ENCODE peak calls at places on chromosomes 5 and 9, in nine cellular contexts. O is BE2C, Q is upper lobe of right lung, D is fibroblast of mammary gland, M is spleen, N is MM.1S, B is colonic mucosa, E is epithelial cell of esophagus, U is AG04450. F is an unnamed sample.

GRCh38 chr5:131607903-131608540 is 27.0 kb downstream of the RAPGEF6 start:
- DNase-seq in O (no peak), N (no peak), M (no peak), E (no peak), U (no peak), B (no peak), D (no peak), Q (no peak), F (no peak)

GRCh38 chr9:21708225-21708624 is 94.2 kb upstream of the MTAP start:
- DNase-seq in O (no peak), B (no peak), N (no peak), E (peak; percentile 69), Q (no peak), D (peak; percentile 32), U (no peak), M (no peak), F (no peak)

GRCh38 chr5:73299017-73299630 is 126.1 kb downstream of the TMEM174 start:
- DNase-seq in U (no peak), Q (no peak), N (no peak), E (peak; percentile 28), B (no peak), M (no peak), D (no peak), O (peak; percentile 51), F (no peak)

GRCh38 chr9:123772374-123772773 is 157.6 kb downstream of the DENND1A start:
- DNase-seq in U (no peak), D (peak; percentile 20), M (no peak), O (no peak), E (no peak), Q (no peak), N (no peak), B (no peak), F (no peak)

GRCh38 chr9:95003694-95004451 is 277.4 kb downstream of the AOPEP start:
- DNase-seq in E (peak; percentile 61), O (peak; percentile 67), N (peak; percentile 62), D (peak; percentile 48), M (no peak), B (peak; percentile 71), U (no peak), Q (peak; percentile 84), F (no peak)

GRCh38 chr9:100216178-100216787 is 117.2 kb downstream of the INVS start:
- DNase-seq in E (peak; percentile 76), M (no peak), Q (no peak), N (peak; percentile 67), B (peak; percentile 76), U (no peak), D (peak; percentile 75), O (peak; percentile 69), F (peak; percentile 28)

GRCh38 chr5:6574537-6574936 is 58.3 kb downstream of the NSUN2 start:
- DNase-seq in D (peak; percentile 11), M (no peak), O (no peak), N (no peak), Q (no peak), E (no peak), B (no peak), U (no peak), F (no peak)

GRCh38 chr9:18499987-18500386 is 26.0 kb downstream of the ADAMTSL1 start:
- DNase-seq in B (no peak), D (no peak), U (no peak), O (no peak), Q (no peak), M (no peak), N (no peak), E (peak; percentile 66), F (no peak)

GRCh38 chr5:178293400-178293799 is 60.8 kb upstream of the PHYKPL start:
- DNase-seq in M (peak; percentile 62), B (no peak), E (no peak), U (no peak), O (peak; percentile 43), D (no peak), Q (peak; percentile 35), N (no peak), F (no peak)

GRCh38 chr9:137169764-137170460 is at the start of gene LRRC26:
- DNase-seq in Q (no peak), B (peak; percentile 59), D (no peak), E (no peak), N (no peak), O (no peak), U (no peak), M (no peak), F (peak; percentile 33)

GRCh38 chr9:92749071-92749933 is 15.3 kb downstream of the BICD2 start:
- DNase-seq in E (no peak), B (no peak), O (peak; percentile 54), M (peak; percentile 56), Q (no peak), N (no peak), U (no peak), D (no peak), F (no peak)

GRCh38 chr5:60597570-60597969 is 102.4 kb downstream of the DEPDC1B start:
- DNase-seq in N (peak; percentile 88), M (no peak), D (no peak), O (no peak), Q (no peak), U (no peak), E (no peak), B (no peak), F (no peak)

GRCh38 chr9:37438359-37438758 is 15.9 kb downstream of the GRHPR start:
- DNase-seq in U (no peak), M (no peak), B (no peak), N (no peak), E (no peak), O (no peak), D (no peak), Q (no peak), F (no peak)

GRCh38 chr5:109053995-109054417 is 306.3 kb downstream of the FER start:
- DNase-seq in U (peak; percentile 77), M (no peak), E (no peak), O (no peak), Q (no peak), N (peak; percentile 26), B (no peak), D (peak; percentile 64), F (no peak)

GRCh38 chr5:1220831-1221230 is 4.3 kb upstream of the SLC6A18 start:
- DNase-seq in D (no peak), M (no peak), B (no peak), O (no peak), U (no peak), N (no peak), E (no peak), Q (no peak), F (no peak)

DNA sequence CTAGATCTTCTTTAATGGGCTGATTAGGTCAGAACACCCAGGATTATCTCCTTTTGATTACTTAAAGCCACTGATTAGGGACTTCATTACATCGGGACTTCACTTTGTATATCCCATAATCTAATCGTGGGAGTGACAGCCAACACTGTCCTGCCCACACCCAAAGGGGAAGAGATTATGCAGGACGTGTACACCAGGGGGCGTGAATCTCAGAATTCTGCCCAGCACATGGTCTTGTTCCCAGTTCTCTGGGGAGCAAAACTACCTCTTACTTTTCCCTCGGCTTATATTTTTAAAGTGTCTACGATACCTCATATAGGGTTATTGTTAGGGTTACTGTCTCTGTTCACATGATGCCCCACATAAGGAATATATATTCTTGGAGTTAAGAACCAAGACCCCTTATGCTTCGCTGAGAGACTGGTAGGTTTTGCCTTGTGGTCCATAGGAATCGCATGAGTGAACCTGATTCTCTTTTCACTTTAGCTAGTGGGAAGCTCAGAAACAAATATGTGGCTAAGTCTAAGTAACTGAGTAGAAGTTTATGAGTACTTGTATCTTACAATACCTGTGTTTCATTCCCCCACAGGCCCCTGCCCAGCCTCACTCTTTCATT is 192.7 kb downstream of the GNA14 start:
- DNase-seq in U (no peak), N (peak; percentile 42), Q (no peak), B (peak; percentile 76), E (peak; percentile 54), O (peak; percentile 40), M (no peak), D (peak; percentile 28), F (no peak)
- TF ChIP-seq CTCF in U (peak; percentile 25), N (peak; percentile 76), Q (peak; percentile 60), B (peak; percentile 60), E (peak; percentile 46), O (peak; percentile 63), M (peak; percentile 68), D (peak; percentile 48), F (peak; percentile 63)

GRCh38 chr5:93572101-93572772 is 8.8 kb downstream of the NR2F1-AS1 start:
- DNase-seq in Q (no peak), N (no peak), D (no peak), O (no peak), B (no peak), M (no peak), U (no peak), E (no peak), F (no peak)
- H3K4me3 ChIP-seq in Q (peak overlapping the region; percentile 15), N (no peak overlapping the region), D (peak overlapping the region; percentile 26), O (no peak overlapping the region), B (no peak overlapping the region), M (peak overlapping the region; percentile 7), U (no peak overlapping the region), E (peak overlapping the region; percentile 19), F (no peak overlapping the region)

GRCh38 chr9:530681-531080 is 310.8 kb upstream of the DMRT1 start:
- DNase-seq in N (no peak), U (no peak), M (no peak), D (peak; percentile 37), Q (no peak), O (no peak), B (no peak), E (peak; percentile 88), F (no peak)

GRCh38 chr9:529721-530120 is 311.8 kb upstream of the DMRT1 start:
- DNase-seq in E (peak; percentile 51), B (no peak), U (no peak), N (no peak), O (no peak), D (no peak), Q (no peak), M (no peak), F (no peak)

GRCh38 chr9:534886-535285 is 306.6 kb upstream of the DMRT1 start:
- DNase-seq in N (no peak), M (no peak), O (no peak), D (no peak), B (no peak), Q (no peak), U (no peak), E (peak; percentile 67), F (no peak)

GRCh38 chr9:535356-535755 is 306.1 kb upstream of the DMRT1 start:
- DNase-seq in Q (no peak), D (no peak), N (no peak), B (no peak), U (no peak), O (no peak), E (no peak), M (no peak), F (no peak)

GRCh38 chr9:532707-533106 is 308.8 kb upstream of the DMRT1 start:
- DNase-seq in U (no peak), N (no peak), M (no peak), O (no peak), D (no peak), E (no peak), Q (no peak), B (peak; percentile 65), F (no peak)
- TF ChIP-seq CTCF in U (no peak), N (no peak), M (no peak), O (no peak), D (no peak), E (no peak), Q (no peak), B (no peak), F (no peak)

DNA sequence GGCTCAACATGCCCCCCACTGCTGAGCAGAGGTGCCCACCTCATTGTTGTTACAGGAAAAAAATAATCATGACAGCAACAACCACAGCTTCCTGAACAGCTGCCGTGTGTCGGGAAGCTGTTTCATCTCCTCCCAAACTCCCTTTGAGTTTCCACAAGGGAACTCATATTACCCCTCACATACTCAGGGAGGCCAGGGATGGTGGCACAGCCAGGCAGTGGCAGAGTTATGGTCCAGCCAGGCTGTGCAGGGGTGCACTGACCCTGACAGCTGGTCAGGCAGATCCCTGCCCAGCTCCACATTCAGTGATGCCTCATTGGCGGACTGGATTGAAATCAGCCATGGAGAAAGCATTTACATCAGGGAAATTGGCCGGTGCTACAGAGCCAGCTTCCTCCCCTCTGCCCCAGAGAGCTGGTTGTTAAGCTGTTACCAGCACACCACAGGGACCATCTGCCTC is 37.3 kb downstream of the SARDH start:
- DNase-seq in D (no peak), B (no peak), Q (no peak), N (no peak), U (no peak), M (peak; percentile 55), E (no peak), O (no peak), F (no peak)
- H3K4me3 ChIP-seq in D (no peak overlapping the region), B (no peak overlapping the region), Q (no peak overlapping the region), N (no peak overlapping the region), U (no peak overlapping the region), M (no peak overlapping the region), E (no peak overlapping the region), O (no peak overlapping the region), F (no peak overlapping the region)

F was measured in LNCaP clone FGC.